ENCODE peak calls at places on chromosomes 11 and 22, in five cellular contexts. J, Y, S, I and V are unnamed samples.

GRCh38 chr11:127345819-127346459 is 345.4 kb upstream of the KIRREL3 start:
- DNase-seq in J (no peak), Y (peak; percentile 9), S (peak; percentile 49), I (peak; percentile 27), V (peak; percentile 7)

GRCh38 chr11:70521475-70522260 is 123.3 kb downstream of the CTTN start:
- DNase-seq in J (no peak), Y (peak; percentile 65), S (no peak), I (no peak), V (no peak)

GRCh38 chr11:120613264-120614226 is 102.0 kb downstream of the GRIK4 start:
- DNase-seq in J (no peak), Y (no peak), S (no peak), I (no peak), V (no peak)

GRCh38 chr11:11813288-11813962 is 28.3 kb upstream of the USP47 start:
- DNase-seq in J (peak; percentile 88), Y (no peak), S (no peak), I (peak; percentile 89), V (no peak)

GRCh38 chr22:39287076-39287743 is 32.2 kb downstream of the RPL3 start:
- DNase-seq in J (no peak), Y (no peak), S (no peak), I (no peak), V (no peak)

GRCh38 chr22:39343259-39344045 is 6.3 kb upstream of the SYNGR1 start:
- DNase-seq in J (no peak), Y (peak; percentile 55), S (peak; percentile 15), I (peak; percentile 73), V (peak; percentile 67)

GRCh38 chr11:83092488-83093384 is 21.0 kb upstream of the RAB30 start:
- DNase-seq in J (no peak), Y (no peak), S (no peak), I (no peak), V (no peak)

GRCh38 chr11:8873966-8874365 is 37.0 kb upstream of the AKIP1 start:
- DNase-seq in J (no peak), Y (no peak), S (no peak), I (no peak), V (no peak)

GRCh38 chr22:37703906-37704305 is 7.1 kb downstream of the TRIOBP start:
- DNase-seq in J (no peak), Y (no peak), S (no peak), I (no peak), V (no peak)

GRCh38 chr11:65141896-65142494 is 7.7 kb upstream of the SYVN1 start:
- DNase-seq in J (no peak), Y (no peak), S (no peak), I (no peak), V (no peak)

GRCh38 chr22:30591191-30591587 is 521 bp downstream of the PES1 start:
- DNase-seq in J (no peak), Y (no peak), S (no peak), I (peak; percentile 46), V (no peak)

GRCh38 chr11:1353383-1354124 is 36.2 kb upstream of the BRSK2 start:
- DNase-seq in J (no peak), Y (no peak), S (no peak), I (no peak), V (no peak)

GRCh38 chr11:116787786-116788486 is at the start of gene ZPR1:
- DNase-seq in J (no peak), Y (peak; percentile 84), S (peak; percentile 61), I (peak; percentile 73), V (peak; percentile 24)

GRCh38 chr22:28505416-28506156 is 174.1 kb downstream of the TTC28 start:
- DNase-seq in J (no peak), Y (peak; percentile 2), S (no peak), I (no peak), V (no peak)

GRCh38 chr22:50047346-50047745 is 10.8 kb downstream of the TTLL8 start:
- DNase-seq in J (no peak), Y (no peak), S (no peak), I (no peak), V (no peak)

GRCh38 chr11:69638941-69639681 is 1.8 kb upstream of the CCND1 start:
- DNase-seq in J (peak; percentile 88), Y (peak; percentile 51), S (peak; percentile 81), I (peak; percentile 97), V (peak; percentile 97)